ENCODE peak calls at places on chromosomes 5 and 9, in eight cellular contexts. I, Z, T, Y, J, P, U and X are unnamed samples.

GRCh38 chr9:76294301-76294700 is 99.9 kb downstream of the RFK start:
- DNase-seq in I (no peak), Z (no peak), T (no peak), Y (no peak), J (no peak), P (no peak), U (no peak), X (no peak)

GRCh38 chr9:84817011-84817410 is 147.5 kb downstream of the NTRK2 start:
- DNase-seq in I (no peak), Z (no peak), T (no peak), Y (no peak), J (no peak), P (no peak), U (no peak), X (no peak)

GRCh38 chr5:16784843-16785791 is 151.0 kb downstream of the MYO10 start:
- DNase-seq in I (no peak), Z (no peak), T (no peak), Y (peak; percentile 61), J (no peak), P (no peak), U (no peak), X (peak; percentile 48)

GRCh38 chr9:91720746-91721705 is 229.0 kb downstream of the ROR2 start:
- DNase-seq in I (no peak), Z (no peak), T (no peak), Y (peak; percentile 31), J (no peak), P (no peak), U (no peak), X (peak; percentile 33)

GRCh38 chr5:71836084-71836483 is 117.0 kb downstream of the CARTPT start:
- DNase-seq in I (no peak), Z (no peak), T (no peak), Y (no peak), J (no peak), P (no peak), U (no peak), X (no peak)

GRCh38 chr5:138212828-138213160 is 329 bp downstream of the CDC23 start:
- DNase-seq in I (no peak), Z (no peak), T (no peak), Y (no peak), J (no peak), P (no peak), U (no peak), X (no peak)

GRCh38 chr5:18699681-18700080 is 1065.4 kb downstream of the TAF11L14 start:
- DNase-seq in I (no peak), Z (no peak), T (no peak), Y (no peak), J (no peak), P (no peak), U (no peak), X (no peak)

GRCh38 chr5:168607946-168608345 is 28.8 kb upstream of the PANK3 start:
- DNase-seq in I (no peak), Z (no peak), T (no peak), Y (no peak), J (no peak), P (no peak), U (no peak), X (no peak)

GRCh38 chr9:95770653-95771131 is 104.8 kb upstream of the ERCC6L2 start:
- DNase-seq in I (no peak), Z (no peak), T (no peak), Y (no peak), J (no peak), P (peak; percentile 40), U (no peak), X (no peak)